ENCODE peak calls at places on chromosomes 11 and 22, in nine cellular contexts. T is PC-9, R is stomach, O is thoracic aorta, P is body of pancreas, C is coronary artery, U is breast epithelium, G is colonic mucosa, X is neural progenitor cell. Z is an unnamed sample.

GRCh38 chr11:76674517-76675400 is 4.2 kb upstream of the LRRC32 start:
- DNase-seq in G (no peak), T (no peak), P (no peak), C (no peak), R (no peak), X (peak), U (no peak), O (no peak), Z (no peak)

GRCh38 chr11:127074151-127074761 is 73.7 kb upstream of the KIRREL3 start:
- DNase-seq in O (no peak), T (peak), G (peak), C (no peak), P (peak), X (peak), U (no peak), R (no peak), Z (peak)

GRCh38 chr11:78050964-78051831 is 12.5 kb upstream of the THRSP start:
- DNase-seq in P (no peak), G (no peak), X (no peak), U (no peak), O (no peak), C (no peak), R (no peak), T (peak), Z (no peak)

GRCh38 chr11:63998558-63999348 is 12.5 kb downstream of the OTUB1 start:
- DNase-seq in C (no peak), R (peak), T (no peak), O (no peak), G (no peak), P (no peak), X (peak), U (no peak), Z (peak)

GRCh38 chr22:26702906-26703830 is 45.8 kb downstream of the MIAT start:
- DNase-seq in C (no peak), G (no peak), X (no peak), U (no peak), P (no peak), R (no peak), O (no peak), T (no peak), Z (no peak)

GRCh38 chr22:19870153-19871022 is 15.7 kb upstream of the GNB1L start:
- DNase-seq in P (peak), O (no peak), T (no peak), U (peak), X (no peak), R (no peak), C (peak), G (peak), Z (peak)

GRCh38 chr11:6405039-6405667 is 13.7 kb downstream of the APBB1 start:
- DNase-seq in O (no peak), R (peak), C (no peak), G (no peak), X (peak), P (peak), U (no peak), T (no peak), Z (no peak)

GRCh38 chr11:131688056-131688693 is 317.8 kb downstream of the NTM start:
- DNase-seq in R (peak), T (peak), X (peak), O (no peak), U (no peak), P (peak), C (peak), G (peak), Z (peak)

GRCh38 chr11:2529636-2530035 is 84.8 kb downstream of the KCNQ1 start:
- DNase-seq in C (no peak), G (no peak), U (no peak), X (no peak), P (peak), T (no peak), O (no peak), R (no peak), Z (no peak)

GRCh38 chr22:19817561-19818263 is 37.0 kb downstream of the GNB1L start:
- DNase-seq in X (no peak), G (no peak), P (no peak), O (no peak), T (no peak), U (no peak), R (peak), C (no peak), Z (no peak)

GRCh38 chr11:45100338-45100737 is 46.1 kb upstream of the PRDM11 start:
- DNase-seq in T (no peak), G (peak), P (no peak), X (peak), R (no peak), O (no peak), U (no peak), C (no peak), Z (no peak)

GRCh38 chr11:42023267-42023666 is 563.8 kb upstream of the LRRC4C start:
- DNase-seq in P (no peak), O (no peak), C (no peak), U (no peak), X (no peak), R (no peak), T (no peak), G (no peak), Z (no peak)

GRCh38 chr11:65410936-65411680 is 11.5 kb upstream of the NEAT1 start:
- DNase-seq in P (no peak), T (no peak), O (no peak), C (no peak), R (no peak), U (no peak), G (no peak), X (no peak), Z (no peak)

GRCh38 chr11:62390237-62390636 is 28.6 kb upstream of the SCGB1A1 start:
- DNase-seq in X (no peak), G (no peak), T (no peak), U (no peak), O (no peak), P (no peak), R (no peak), C (no peak), Z (no peak)

GRCh38 chr11:10866893-10867331 is 9.1 kb upstream of the ZBED5 start:
- DNase-seq in C (no peak), O (no peak), X (no peak), T (no peak), R (no peak), P (no peak), U (no peak), G (no peak), Z (no peak)

GRCh38 chr11:109697140-109697843 is 275.3 kb downstream of the C11orf87 start:
- DNase-seq in R (no peak), U (no peak), C (no peak), O (no peak), G (no peak), X (peak), T (peak), P (no peak), Z (peak)

GRCh38 chr11:24531528-24531927 is 34.7 kb downstream of the LUZP2 start:
- DNase-seq in P (no peak), O (no peak), U (no peak), G (no peak), T (no peak), C (no peak), X (no peak), R (no peak), Z (no peak)

GRCh38 chr22:33597274-33597985 is 322.8 kb downstream of the LARGE1 start:
- DNase-seq in P (no peak), X (peak), U (no peak), O (no peak), C (no peak), G (no peak), R (no peak), T (no peak), Z (no peak)

DNA sequence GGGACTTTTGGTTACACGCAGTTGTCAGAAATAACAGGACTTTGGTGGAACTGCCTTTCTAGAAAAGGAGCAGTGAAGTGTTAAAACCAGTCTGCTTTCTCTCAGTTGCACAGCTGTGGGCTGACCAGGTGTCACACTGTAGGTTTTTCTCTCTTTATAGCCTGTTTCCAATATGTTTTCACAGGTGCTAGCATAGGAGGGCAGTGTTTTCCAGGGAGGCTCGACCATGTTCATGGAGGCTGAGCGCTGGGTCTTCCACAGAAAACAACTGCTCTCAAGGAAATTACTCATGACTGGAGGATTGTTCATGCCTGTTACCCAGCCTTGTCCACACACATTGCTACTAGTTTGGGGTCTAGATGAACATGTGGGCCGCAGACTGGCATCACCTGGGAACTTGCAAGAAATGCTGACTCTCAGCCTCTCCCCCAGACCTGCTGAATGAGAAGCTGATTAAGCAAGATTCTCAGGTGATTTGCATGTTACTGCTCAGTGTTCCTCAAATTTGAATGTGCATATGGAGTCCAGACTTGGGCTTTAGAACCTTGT is 157.7 kb downstream of the MAML2 start:
- DNase-seq in T (no peak), O (no peak), C (no peak), P (no peak), R (no peak), U (no peak), G (no peak), X (no peak), Z (no peak)
- H3K4me3 ChIP-seq in T (no peak), O (no peak), C (no peak), P (no peak), R (no peak), U (no peak), G (no peak), X (no peak), Z (no peak)

GRCh38 chr22:22925795-22926358 is 38.3 kb downstream of the IGLL5 start:
- DNase-seq in C (no peak), P (no peak), R (no peak), O (no peak), T (no peak), X (no peak), G (no peak), U (no peak), Z (no peak)

GRCh38 chr22:22925146-22925794 is 37.7 kb downstream of the IGLL5 start:
- DNase-seq in U (no peak), P (no peak), X (no peak), T (no peak), R (no peak), G (no peak), O (no peak), C (no peak), Z (no peak)

GRCh38 chr22:22927888-22928665 is 40.5 kb downstream of the IGLL5 start:
- DNase-seq in R (no peak), T (no peak), X (no peak), P (no peak), O (no peak), G (no peak), C (no peak), U (no peak), Z (no peak)

GRCh38 chr22:22927196-22927887 is 39.7 kb downstream of the IGLL5 start:
- DNase-seq in T (no peak), X (no peak), P (no peak), C (no peak), U (no peak), G (no peak), R (no peak), O (no peak), Z (no peak)

DNA sequence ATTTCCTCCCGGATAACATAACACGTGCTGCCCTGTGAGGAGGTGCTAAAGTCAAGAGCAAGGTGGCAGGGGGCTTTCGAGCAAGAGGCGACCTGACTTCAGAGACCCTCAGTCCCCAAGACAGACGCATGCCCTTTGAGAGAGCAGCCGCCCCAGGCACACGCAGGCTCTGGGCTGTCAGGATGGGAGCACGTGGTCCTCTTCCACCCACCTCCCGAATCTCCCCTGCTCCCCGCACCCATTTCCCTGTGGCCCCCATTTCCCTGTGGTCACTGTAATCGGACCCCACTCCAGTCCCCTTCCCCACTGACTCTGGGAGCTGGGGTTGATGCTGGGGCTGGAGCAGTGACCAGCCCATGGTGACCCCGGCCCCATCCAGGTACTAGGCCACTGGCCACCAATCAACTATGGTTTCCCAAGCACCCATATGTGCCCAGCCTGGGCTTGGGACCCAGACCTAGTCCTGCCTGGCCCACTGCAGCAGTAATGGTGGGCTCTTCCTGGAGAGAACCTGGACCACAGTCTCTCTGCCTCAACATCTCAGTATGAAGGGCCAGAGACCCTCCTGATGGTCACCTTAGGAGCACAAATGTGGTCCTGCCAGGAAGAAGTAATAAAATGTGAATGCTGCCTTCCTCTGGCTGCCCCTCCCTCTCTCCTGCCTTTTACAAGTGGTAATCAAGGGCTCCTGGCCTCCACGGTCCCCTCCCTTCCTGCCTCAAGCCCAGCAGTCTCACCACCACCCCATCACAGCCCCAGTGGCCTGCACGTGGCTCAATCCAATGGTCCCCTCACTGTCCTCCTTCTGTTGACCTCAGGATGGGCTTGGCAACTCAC is 39.0 kb downstream of the IGLL5 start:
- DNase-seq in U (no peak), T (no peak), P (no peak), C (no peak), O (no peak), X (no peak), R (no peak), G (no peak), Z (no peak)
- H3K27ac ChIP-seq in U (no peak), T (no peak), P (no peak), C (no peak), O (no peak), X (no peak), R (no peak), G (no peak), Z (no peak)

DNA sequence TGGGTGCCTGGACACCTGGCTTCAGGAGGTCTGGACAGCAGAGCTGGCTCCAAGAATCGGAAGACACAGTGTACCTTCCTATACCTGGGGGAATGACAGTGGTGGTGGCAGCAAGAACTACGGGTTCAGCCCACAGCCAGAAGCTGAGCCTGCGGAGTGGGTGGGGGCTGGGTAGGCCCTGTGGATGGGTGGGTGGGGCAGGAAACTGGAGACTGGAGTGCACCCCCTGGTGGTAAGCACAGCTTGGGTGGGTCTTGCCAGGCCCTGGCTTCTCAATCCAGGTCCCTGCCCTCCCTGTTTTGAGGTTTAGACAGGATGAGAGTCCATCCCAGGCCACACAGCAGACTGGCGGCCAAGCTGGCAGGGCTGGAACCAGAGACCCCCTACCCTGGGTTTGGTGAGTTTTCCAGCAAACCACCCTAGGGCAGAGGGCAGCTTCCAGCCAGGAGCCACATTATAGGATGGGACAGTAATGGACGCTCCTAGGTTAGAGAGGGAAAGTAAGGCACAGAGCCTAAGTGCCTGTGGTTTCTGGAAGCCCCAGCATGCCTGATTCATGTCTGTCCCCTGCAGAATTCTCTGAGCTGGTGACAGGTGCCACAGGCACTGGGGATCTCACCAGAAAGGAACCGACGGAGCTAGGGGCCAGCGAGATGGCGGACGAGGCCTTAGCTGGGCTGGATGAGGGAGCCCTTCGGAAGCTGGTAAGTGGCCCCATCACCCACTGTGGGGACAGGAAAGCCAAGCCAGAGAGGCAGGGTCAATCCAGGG is 1.7 kb downstream of the SMTN start:
- DNase-seq in G (peak), C (peak), T (peak), U (no peak), R (peak), O (no peak), X (peak), P (peak), Z (peak)
- TF ChIP-seq CTCF in G (peak), C (peak), T (peak), U (no peak), R (no peak), O (peak), X (peak), P (peak), Z (peak)

GRCh38 chr11:86803641-86804040 is 3.3 kb downstream of the PRSS23 start:
- DNase-seq in P (no peak), X (no peak), G (no peak), U (no peak), T (no peak), C (no peak), O (no peak), R (no peak), Z (no peak)
- H3K4me3 ChIP-seq in P (no peak), X (peak), G (no peak), U (no peak), T (peak), C (peak), O (no peak), R (no peak), Z (no peak)

DNA sequence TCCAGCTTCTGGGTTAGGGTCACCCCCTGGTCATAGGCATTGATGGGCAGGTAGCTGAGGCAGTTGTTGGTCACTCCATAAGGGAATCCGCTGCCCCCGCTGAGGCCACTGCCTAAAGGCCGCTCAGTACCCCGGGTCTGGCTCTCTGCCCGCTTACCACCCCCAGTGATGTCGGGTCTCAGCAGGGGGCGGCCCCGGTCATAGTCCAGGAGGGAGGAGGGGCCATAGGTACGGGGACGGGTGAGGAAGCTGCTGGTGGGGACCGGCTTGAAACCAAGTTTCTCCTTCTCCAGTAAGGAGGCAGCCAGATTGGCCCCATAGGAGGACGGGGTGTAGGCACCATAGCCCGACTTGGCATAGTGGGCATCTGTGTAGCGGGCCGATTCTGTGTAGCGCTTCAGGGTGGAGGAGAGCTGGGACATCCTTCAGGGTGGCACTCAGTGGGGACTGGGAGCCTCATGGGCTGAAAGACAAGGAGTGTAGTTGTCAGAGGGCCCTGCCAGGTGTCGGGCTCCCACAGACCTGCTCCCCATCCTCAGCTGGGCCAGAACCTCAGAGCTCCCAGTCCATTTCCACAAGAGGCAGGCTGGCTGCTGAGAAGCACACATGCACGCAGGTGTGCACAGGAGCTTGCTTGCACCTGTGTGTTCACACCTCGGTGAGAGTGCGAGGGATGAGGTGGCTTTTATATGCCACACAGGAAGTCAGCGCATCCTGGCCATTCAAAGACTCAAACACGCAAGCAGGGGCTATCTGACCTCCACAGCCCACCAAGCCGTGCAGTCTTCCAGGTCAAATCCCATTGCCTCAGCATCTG is 8.2 kb downstream of the USP2 start:
- DNase-seq in P (peak), O (no peak), T (no peak), U (peak), C (no peak), X (no peak), G (no peak), R (no peak), Z (no peak)
- H3K27ac ChIP-seq in P (no peak), O (no peak), T (no peak), U (no peak), C (no peak), X (no peak), G (no peak), R (no peak), Z (no peak)

Z was measured in WERI-Rb-1.